ENCODE peak calls at places on chromosomes 4 and X, in seven cellular contexts. S, A, T, J, M, E and F are unnamed samples.

GRCh38 chr4:1503583-1504471 is 97.6 kb upstream of the NKX1-1 start:
- DNase-seq in T (no peak), J (no peak), E (no peak), S (no peak), M (no peak), A (no peak), F (no peak)

GRCh38 chr4:125728568-125728967 is 413.8 kb downstream of the FAT4 start:
- DNase-seq in M (no peak), J (no peak), A (no peak), T (peak; percentile 88), S (peak; percentile 93), E (no peak), F (peak; percentile 98)

GRCh38 chr4:123505457-123506310 is 109.1 kb downstream of the SPRY1 start:
- DNase-seq in E (no peak), J (no peak), S (peak; percentile 58), T (peak; percentile 29), M (peak; percentile 31), A (no peak), F (peak; percentile 64)

GRCh38 chr4:4876945-4877661 is 17.6 kb downstream of the MSX1 start:
- DNase-seq in M (no peak), E (no peak), J (no peak), T (no peak), A (no peak), S (no peak), F (no peak)

GRCh38 chr4:95158045-95158444 is 390.7 kb downstream of the UNC5C start:
- DNase-seq in A (no peak), T (no peak), S (no peak), E (no peak), M (no peak), J (no peak), F (no peak)

GRCh38 chrX:118751950-118752783 is 24.8 kb downstream of the IL13RA1 start:
- DNase-seq in S (no peak), E (no peak), M (peak; percentile 37), J (no peak), T (no peak), A (no peak), F (no peak)

GRCh38 chrX:140815868-140816267 is 106.3 kb downstream of the LINC00632 start:
- DNase-seq in J (no peak), T (peak; percentile 84), M (no peak), S (peak; percentile 52), E (no peak), A (no peak), F (peak; percentile 49)

GRCh38 chrX:129846686-129847085 is 3.0 kb upstream of the ZDHHC9 start:
- DNase-seq in M (no peak), E (no peak), T (no peak), A (no peak), S (no peak), J (no peak), F (no peak)

GRCh38 chrX:281166-281999 is at the start of gene PLCXD1:
- DNase-seq in E (no peak), A (no peak), T (peak; percentile 56), M (peak; percentile 76), J (no peak), S (no peak), F (peak; percentile 20)